ENCODE peak calls at places on chromosomes 4 and X, in seven cellular contexts. B is kidney, U is lower lobe of right lung, V is brain microvascular endothelial cell, Y is progenitor cell of endocrine pancreas, W is GM13976, T is WTC11. E is an unnamed sample.

GRCh38 chr4:31946456-31946855 is 1226.3 kb downstream of the PCDH7 start:
- DNase-seq in T (no peak), Y (no peak), W (no peak), U (no peak), B (no peak), V (no peak), E (no peak)

GRCh38 chrX:116318672-116319071 is 117.7 kb upstream of the SLC6A14 start:
- DNase-seq in V (peak; percentile 7), B (no peak), Y (no peak), W (no peak), U (no peak), T (no peak), E (no peak)

GRCh38 chrX:110415440-110416167 is 57.0 kb downstream of the RTL9 start:
- DNase-seq in U (no peak), V (no peak), B (no peak), W (no peak), Y (no peak), T (no peak), E (no peak)

GRCh38 chrX:150219374-150220185 is 143.5 kb upstream of the MAMLD1 start:
- DNase-seq in Y (no peak), W (no peak), T (peak; percentile 15), U (no peak), B (no peak), V (no peak), E (no peak)

GRCh38 chr4:138911903-138912713 is 103.5 kb upstream of the NOCT start:
- DNase-seq in Y (no peak), U (no peak), W (no peak), V (no peak), B (peak; percentile 84), T (no peak), E (no peak)

GRCh38 chrX:49001521-49002090 is 458 bp downstream of the GRIPAP1 start:
- DNase-seq in V (peak; percentile 4), T (peak; percentile 29), W (peak; percentile 51), U (peak; percentile 43), B (no peak), Y (no peak), E (no peak)

GRCh38 chrX:3712080-3712869 is 1.2 kb downstream of the PRKX start:
- DNase-seq in W (no peak), Y (peak; percentile 18), B (no peak), V (peak; percentile 5), T (no peak), U (no peak), E (no peak)

GRCh38 chr4:25500626-25501318 is 123.7 kb downstream of the ANAPC4 start:
- DNase-seq in Y (no peak), V (no peak), B (no peak), W (no peak), U (no peak), T (no peak), E (no peak)

GRCh38 chr4:26379837-26380236 is 59.0 kb downstream of the RBPJ start:
- DNase-seq in Y (no peak), V (no peak), W (no peak), U (no peak), B (no peak), T (no peak), E (no peak)

GRCh38 chrX:37888010-37888409 is 40.6 kb upstream of the DYNLT3 start:
- DNase-seq in W (no peak), B (no peak), Y (no peak), T (no peak), U (no peak), V (no peak), E (no peak)

GRCh38 chr4:149264093-149264733 is 551.4 kb downstream of the IQCM start:
- DNase-seq in U (no peak), B (no peak), Y (no peak), V (peak; percentile 45), W (no peak), T (peak; percentile 43), E (no peak)

GRCh38 chr4:88759039-88759631 is 61.5 kb upstream of the NAP1L5 start:
- DNase-seq in B (no peak), Y (no peak), U (no peak), T (peak; percentile 26), V (peak; percentile 27), W (no peak), E (no peak)

GRCh38 chr4:40648742-40649281 is 19.1 kb upstream of the RBM47 start:
- DNase-seq in Y (no peak), T (no peak), B (no peak), V (no peak), U (no peak), W (no peak), E (no peak)

GRCh38 chrX:134024686-134025377 is 39.4 kb upstream of the GPC3 start:
- DNase-seq in B (no peak), V (no peak), Y (no peak), U (no peak), W (no peak), T (no peak), E (no peak)

GRCh38 chr4:110514889-110515479 is 39.0 kb downstream of the ENPEP start:
- DNase-seq in W (no peak), T (no peak), U (no peak), B (no peak), V (no peak), Y (no peak), E (no peak)

GRCh38 chr4:100061835-100062234 is 111.8 kb upstream of the H2AZ1 start:
- DNase-seq in Y (no peak), B (no peak), W (no peak), U (no peak), V (no peak), T (no peak), E (no peak)

GRCh38 chr4:7327341-7327885 is 107.3 kb downstream of the PSAPL1 start:
- DNase-seq in U (peak; percentile 30), W (no peak), V (no peak), T (no peak), B (peak; percentile 63), Y (no peak), E (no peak)

GRCh38 chr4:20603671-20604313 is 96.5 kb upstream of the PACRGL start:
- DNase-seq in Y (no peak), T (no peak), V (peak; percentile 48), U (no peak), B (no peak), W (no peak), E (no peak)

GRCh38 chrX:47448165-47448806 is 34.7 kb downstream of the ZNF41 start:
- DNase-seq in Y (no peak), U (no peak), B (no peak), W (no peak), V (no peak), T (no peak), E (no peak)

GRCh38 chrX:9465380-9466114 is 689 bp downstream of the TBL1X start:
- DNase-seq in V (no peak), B (peak; percentile 77), W (peak; percentile 42), Y (no peak), U (peak; percentile 51), T (peak; percentile 25), E (no peak)

GRCh38 chrX:14496674-14497073 is 32.7 kb upstream of the GLRA2 start:
- DNase-seq in Y (no peak), W (no peak), V (peak; percentile 2), U (no peak), B (no peak), T (no peak), E (no peak)

GRCh38 chr4:17702666-17703065 is 78.8 kb downstream of the FAM184B start:
- DNase-seq in U (no peak), V (no peak), W (no peak), T (no peak), Y (no peak), B (no peak), E (no peak)

GRCh38 chrX:152639426-152639825 is 1.7 kb downstream of the GABRQ start:
- DNase-seq in V (no peak), T (no peak), Y (no peak), B (no peak), U (no peak), W (no peak), E (no peak)

GRCh38 chrX:152642931-152643525 is 5.3 kb downstream of the GABRQ start:
- DNase-seq in U (no peak), B (no peak), V (no peak), Y (no peak), T (no peak), W (no peak), E (no peak)

GRCh38 chrX:152641256-152641875 is 3.7 kb downstream of the GABRQ start:
- DNase-seq in V (no peak), B (no peak), U (no peak), Y (no peak), W (no peak), T (peak; percentile 44), E (no peak)

GRCh38 chrX:152640039-152640818 is 2.5 kb downstream of the GABRQ start:
- DNase-seq in U (no peak), W (no peak), T (no peak), Y (no peak), B (no peak), V (peak; percentile 23), E (no peak)

GRCh38 chrX:152641996-152642395 is 4.3 kb downstream of the GABRQ start:
- DNase-seq in U (no peak), W (peak; percentile 33), V (no peak), T (peak; percentile 21), B (no peak), Y (no peak), E (no peak)
- TF ChIP-seq CTCF in U (no peak), W (no peak), V (peak; percentile 23), T (no peak), B (no peak), Y (no peak), E (no peak)

GRCh38 chr4:154559931-154560801 is 2.6 kb upstream of the FGB start:
- DNase-seq in Y (no peak), U (no peak), B (no peak), W (no peak), T (no peak), V (no peak), E (no peak)

GRCh38 chr4:154565704-154566103 is 2.9 kb downstream of the FGB start:
- DNase-seq in B (peak; percentile 53), U (no peak), T (no peak), V (no peak), Y (no peak), W (no peak), E (no peak)

GRCh38 chr4:154564311-154564710 is 1.5 kb downstream of the FGB start:
- DNase-seq in Y (no peak), V (no peak), T (no peak), W (no peak), B (no peak), U (no peak), E (no peak)

GRCh38 chr4:154560824-154561231 is 2.0 kb upstream of the FGB start:
- DNase-seq in T (no peak), B (no peak), V (peak; percentile 87), Y (no peak), U (no peak), W (no peak), E (no peak)

GRCh38 chr4:154562697-154563254 is at the start of gene FGB:
- DNase-seq in Y (no peak), W (no peak), U (no peak), B (no peak), T (no peak), V (no peak), E (no peak)
- TF ChIP-seq CTCF in Y (no peak), W (no peak), U (no peak), B (no peak), T (no peak), V (no peak), E (no peak)

GRCh38 chr4:184506527-184507121 is 32.3 kb upstream of the IRF2 start:
- DNase-seq in Y (no peak), V (no peak), W (peak; percentile 72), B (no peak), T (no peak), U (no peak), E (no peak)
- TF ChIP-seq CTCF in Y (peak; percentile 37), V (peak; percentile 43), W (no peak), B (no peak), T (no peak), U (peak; percentile 27), E (no peak)

GRCh38 chr4:77465271-77465670 is 140.3 kb upstream of the CXCL13 start:
- DNase-seq in U (no peak), Y (no peak), T (peak; percentile 50), W (peak; percentile 27), V (peak; percentile 22), B (no peak), E (no peak)
- TF ChIP-seq CTCF in U (peak; percentile 42), Y (no peak), T (no peak), W (peak; percentile 29), V (peak; percentile 73), B (peak; percentile 14), E (no peak)

E was measured in omental fat pad.